ENCODE peak calls at places on chromosomes 3 and 15, in five cellular contexts. D is AG09319, A is RWPE1, R is lower lobe of right lung, N is kidney epithelial cell. V is an unnamed sample.

GRCh38 chr3:28972921-28973320 is 307.9 kb upstream of the RBMS3 start:
- DNase-seq in R (no peak), N (peak; percentile 48), A (no peak), D (no peak), V (no peak)

GRCh38 chr3:217948-218347 is 21.4 kb downstream of the CHL1 start:
- DNase-seq in N (no peak), A (no peak), D (no peak), R (no peak), V (no peak)

GRCh38 chr3:126939347-126939735 is 43.6 kb upstream of the PLXNA1 start:
- DNase-seq in D (no peak), A (no peak), N (no peak), R (no peak), V (no peak)

GRCh38 chr3:40387001-40387894 is at the start of gene ENTPD3:
- DNase-seq in R (peak; percentile 78), N (no peak), D (no peak), A (peak; percentile 44), V (no peak)

GRCh38 chr3:130341388-130341787 is 4.1 kb upstream of the COL6A5 start:
- DNase-seq in D (no peak), R (no peak), A (no peak), N (peak; percentile 23), V (no peak)

GRCh38 chr3:123310741-123311140 is 109.0 kb downstream of the SEC22A start:
- DNase-seq in N (no peak), D (no peak), R (peak; percentile 7), A (no peak), V (no peak)

GRCh38 chr3:87076951-87077350 is 86.0 kb upstream of the VGLL3 start:
- DNase-seq in N (peak; percentile 41), R (no peak), A (peak; percentile 7), D (no peak), V (peak; percentile 27)

GRCh38 chr3:190481779-190482178 is 32.1 kb upstream of the TMEM207 start:
- DNase-seq in R (no peak), N (no peak), A (no peak), D (no peak), V (no peak)

GRCh38 chr15:47383102-47383501 is 334.2 kb upstream of the SEMA6D start:
- DNase-seq in N (no peak), R (no peak), D (no peak), A (no peak), V (no peak)

GRCh38 chr3:42067324-42067723 is 23.8 kb upstream of the TRAK1 start:
- DNase-seq in R (no peak), D (no peak), A (no peak), N (no peak), V (no peak)

GRCh38 chr3:98734311-98734710 is 28.8 kb upstream of the ST3GAL6 start:
- DNase-seq in D (no peak), A (no peak), R (no peak), N (no peak), V (no peak)

GRCh38 chr3:159792070-159792469 is 196.6 kb upstream of the IL12A start:
- DNase-seq in R (no peak), D (no peak), A (no peak), N (no peak), V (no peak)

GRCh38 chr3:42991369-42992315 is 12.5 kb downstream of the GASK1A start:
- DNase-seq in R (no peak), N (no peak), A (no peak), D (no peak), V (no peak)

GRCh38 chr15:85831415-85832113 is 36.8 kb upstream of the KLHL25 start:
- DNase-seq in A (peak; percentile 26), N (no peak), D (peak; percentile 22), R (no peak), V (no peak)

GRCh38 chr3:190097025-190097424 is 23.7 kb downstream of the P3H2 start:
- DNase-seq in D (no peak), A (no peak), R (no peak), N (no peak), V (no peak)

GRCh38 chr3:185732782-185733181 is 92.1 kb downstream of the IGF2BP2 start:
- DNase-seq in A (peak; percentile 85), D (no peak), R (no peak), N (peak; percentile 56), V (no peak)

GRCh38 chr3:114645392-114645791 is 351.6 kb downstream of the TIGIT start:
- DNase-seq in R (no peak), A (no peak), D (no peak), N (no peak), V (no peak)

GRCh38 chr3:150292891-150293290 is 115.2 kb upstream of the TSC22D2 start:
- DNase-seq in A (no peak), N (no peak), R (no peak), D (peak; percentile 41), V (no peak)

GRCh38 chr3:136753112-136753939 is 1.1 kb upstream of the STAG1 start:
- DNase-seq in R (no peak), A (no peak), N (no peak), D (no peak), V (no peak)

GRCh38 chr3:188807002-188807401 is 364.8 kb upstream of the TPRG1 start:
- DNase-seq in N (no peak), D (no peak), A (no peak), R (no peak), V (no peak)

GRCh38 chr3:32296251-32297204 is 58.0 kb downstream of the CMTM8 start:
- DNase-seq in R (peak; percentile 69), D (peak; percentile 22), A (peak; percentile 63), N (no peak), V (no peak)

GRCh38 chr3:133962879-133963278 is 66.8 kb downstream of the SLCO2A1 start:
- DNase-seq in A (peak; percentile 73), D (peak; percentile 60), N (no peak), R (no peak), V (no peak)

GRCh38 chr3:172102123-172102882 is 62.9 kb downstream of the FNDC3B start:
- DNase-seq in D (no peak), R (no peak), N (no peak), A (no peak), V (no peak)

GRCh38 chr15:99268431-99268830 is 17.1 kb downstream of the LRRC28 start:
- DNase-seq in R (no peak), N (no peak), D (no peak), A (no peak), V (no peak)

GRCh38 chr3:23748398-23749110 is 57.2 kb upstream of the UBE2E1 start:
- DNase-seq in R (no peak), D (no peak), A (no peak), N (no peak), V (no peak)

GRCh38 chr15:69059170-69059943 is 44.9 kb downstream of the NOX5 start:
- DNase-seq in R (peak; percentile 87), A (peak; percentile 94), N (no peak), D (peak; percentile 67), V (peak; percentile 55)

GRCh38 chr15:69060041-69060481 is 45.6 kb downstream of the NOX5 start:
- DNase-seq in R (no peak), D (no peak), N (no peak), A (no peak), V (no peak)

GRCh38 chr15:69060744-69061143 is 46.2 kb downstream of the NOX5 start:
- DNase-seq in R (no peak), D (no peak), A (no peak), N (no peak), V (no peak)

GRCh38 chr15:69055251-69055650 is 40.8 kb downstream of the NOX5 start:
- DNase-seq in N (no peak), A (no peak), D (no peak), R (no peak), V (no peak)

GRCh38 chr15:69056365-69056764 is 41.9 kb downstream of the NOX5 start:
- DNase-seq in A (peak; percentile 71), D (no peak), R (no peak), N (no peak), V (no peak)
- TF ChIP-seq CTCF in A (no peak), D (no peak), R (no peak), N (no peak), V (no peak)

DNA sequence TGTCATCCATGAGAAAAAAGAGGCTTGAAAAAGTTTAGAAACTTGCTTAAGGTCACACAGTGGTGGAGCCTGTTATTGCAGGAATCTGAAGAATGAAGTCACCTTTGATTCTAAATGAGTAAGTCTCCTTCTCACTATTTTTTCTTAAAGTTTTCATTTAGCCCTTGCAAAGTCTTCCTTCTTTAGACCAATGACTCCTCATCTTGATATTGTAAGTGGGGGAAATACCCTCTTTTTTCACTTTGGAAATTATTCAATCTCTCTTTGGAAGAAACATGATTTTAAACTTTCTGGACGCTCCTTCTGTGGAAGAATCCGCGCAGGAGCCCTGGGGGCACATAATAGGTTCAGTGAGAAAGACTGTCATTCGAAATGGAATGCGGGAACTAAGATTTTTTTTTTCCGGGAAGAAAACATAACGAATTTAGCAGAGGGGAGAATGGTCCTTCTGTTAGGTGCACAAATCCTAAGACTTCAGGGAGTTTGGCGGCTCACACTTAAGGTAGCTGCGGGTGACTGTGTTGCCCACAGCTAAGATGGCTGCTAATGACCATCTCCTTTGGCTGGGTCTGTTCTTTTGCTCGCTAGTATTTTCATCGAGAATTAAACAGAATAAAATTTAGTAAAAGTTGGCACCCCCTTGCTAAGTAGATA is 614 bp upstream of the SLMAP start:
- DNase-seq in N (peak; percentile 74), D (no peak), R (peak; percentile 52), A (no peak), V (peak; percentile 76)
- TF ChIP-seq CTCF in N (peak; percentile 26), D (no peak), R (no peak), A (peak; percentile 8), V (peak; percentile 37)

GRCh38 chr15:68372291-68372811 is 59.6 kb downstream of the ITGA11 start:
- DNase-seq in N (no peak), R (no peak), A (peak; percentile 41), D (no peak), V (no peak)
- TF ChIP-seq CTCF in N (peak; percentile 56), R (peak; percentile 41), A (peak; percentile 34), D (peak; percentile 41), V (peak; percentile 69)

DNA sequence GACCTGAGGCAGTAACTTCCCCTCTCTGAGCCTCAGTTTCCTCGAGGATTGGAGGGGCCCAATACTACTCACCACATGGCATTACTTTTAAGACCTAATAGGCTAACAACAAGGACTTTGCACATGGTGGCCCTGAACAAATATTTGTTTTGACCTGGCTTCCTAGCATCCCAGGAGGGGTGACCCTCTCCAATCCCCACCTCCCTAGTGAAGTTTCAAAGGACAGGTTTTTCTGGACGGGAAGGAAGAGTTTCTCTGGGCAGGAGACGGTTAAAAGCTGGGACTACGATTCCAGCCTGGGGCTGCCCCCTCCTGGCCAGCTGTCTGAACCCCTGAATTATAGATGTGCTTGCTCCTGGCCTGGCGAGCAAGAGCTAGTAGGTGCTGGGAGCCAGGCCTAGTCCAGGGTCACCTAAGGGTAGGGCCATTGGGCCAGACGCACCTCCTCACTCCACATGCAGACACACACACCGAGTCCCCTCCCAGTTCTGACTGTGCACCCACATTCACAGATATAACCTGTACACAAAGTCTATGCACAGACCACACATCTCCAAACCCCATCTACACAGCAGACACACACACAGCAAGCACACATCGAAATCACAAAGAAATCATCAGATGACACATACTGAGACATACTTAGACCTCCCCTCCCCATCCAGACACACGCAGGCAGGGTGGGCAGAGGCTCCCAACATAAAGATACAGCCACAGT is 2.7 kb upstream of the ISL2 start:
- DNase-seq in A (peak; percentile 27), R (no peak), D (no peak), N (no peak), V (no peak)
- TF ChIP-seq CTCF in A (no peak), R (no peak), D (peak; percentile 21), N (peak; percentile 33), V (peak; percentile 50)

V was measured in retinal pigment epithelial cell.